ENCODE peak calls at places on chromosomes 6 and 20, in six cellular contexts. R is PC-9, H is neural progenitor cell, M is GM23338, N is MM.1S, F is GM23248. X is an unnamed sample.

GRCh38 chr6:170221753-170222400 is 69.0 kb downstream of the DLL1 start:
- DNase-seq in R (no peak), H (no peak), M (no peak), N (no peak), F (no peak), X (no peak)

GRCh38 chr6:51550243-51550642 is 537.2 kb downstream of the PKHD1 start:
- DNase-seq in R (no peak), H (peak; percentile 44), M (no peak), N (no peak), F (no peak), X (no peak)

GRCh38 chr6:79704200-79704599 is 73.1 kb downstream of the SH3BGRL2 start:
- DNase-seq in R (no peak), H (no peak), M (no peak), N (no peak), F (no peak), X (no peak)

GRCh38 chr20:8361008-8361652 is 229.1 kb downstream of the PLCB1 start:
- DNase-seq in R (no peak), H (no peak), M (no peak), N (no peak), F (peak; percentile 69), X (no peak)

GRCh38 chr20:3471397-3472021 is 691 bp downstream of the ATRN start:
- DNase-seq in R (no peak), H (peak; percentile 25), M (peak; percentile 33), N (no peak), F (peak; percentile 18), X (no peak)

GRCh38 chr6:83430606-83431544 is at the start of gene ME1:
- DNase-seq in R (peak; percentile 90), H (peak; percentile 86), M (peak; percentile 79), N (peak; percentile 81), F (peak; percentile 84), X (peak; percentile 88)

GRCh38 chr6:142811923-142812322 is 133.1 kb downstream of the HIVEP2 start:
- DNase-seq in R (no peak), H (no peak), M (peak; percentile 26), N (no peak), F (no peak), X (no peak)

GRCh38 chr6:44423306-44423705 is 35.8 kb downstream of the CDC5L start:
- DNase-seq in R (no peak), H (no peak), M (no peak), N (no peak), F (no peak), X (no peak)

GRCh38 chr6:162331911-162332310 is 395.7 kb downstream of the PRKN start:
- DNase-seq in R (no peak), H (no peak), M (no peak), N (no peak), F (no peak), X (no peak)

GRCh38 chr6:149560736-149561135 is 5.4 kb upstream of the GINM1 start:
- DNase-seq in R (no peak), H (peak; percentile 34), M (peak; percentile 67), N (no peak), F (peak; percentile 39), X (peak; percentile 38)

GRCh38 chr20:19207541-19207940 is 4.9 kb upstream of the SLC24A3 start:
- DNase-seq in R (no peak), H (no peak), M (peak; percentile 68), N (no peak), F (no peak), X (no peak)

GRCh38 chr20:54172856-54173652 is 732 bp downstream of the CYP24A1 start:
- DNase-seq in R (no peak), H (peak; percentile 73), M (peak; percentile 77), N (no peak), F (peak; percentile 33), X (no peak)

GRCh38 chr6:9316831-9317230 is 881.5 kb upstream of the SLC35B3 start:
- DNase-seq in R (no peak), H (no peak), M (no peak), N (no peak), F (peak; percentile 8), X (no peak)

GRCh38 chr20:13219327-13220193 is 1.5 kb upstream of the ISM1 start:
- DNase-seq in R (no peak), H (peak; percentile 45), M (peak; percentile 61), N (no peak), F (no peak), X (no peak)

GRCh38 chr6:84876723-84877514 is 112.5 kb upstream of the TBX18 start:
- DNase-seq in R (no peak), H (no peak), M (no peak), N (no peak), F (no peak), X (no peak)

GRCh38 chr20:45095753-45096371 is 5.1 kb downstream of the KCNS1 start:
- DNase-seq in R (peak; percentile 65), H (peak; percentile 80), M (peak; percentile 85), N (peak; percentile 71), F (peak; percentile 66), X (peak; percentile 89)

GRCh38 chr6:157209865-157210530 is 113.3 kb downstream of the TMEM242 start:
- DNase-seq in R (no peak), H (no peak), M (no peak), N (no peak), F (no peak), X (no peak)

GRCh38 chr20:36462440-36463211 is 78.7 kb upstream of the MYL9 start:
- DNase-seq in R (no peak), H (peak; percentile 51), M (peak; percentile 54), N (no peak), F (peak; percentile 76), X (peak; percentile 56)
- H3K4me1 ChIP-seq in R (peaks cover 54% of the 10 kb centered on the region), H (peaks cover 35% of the 10 kb centered on the region), M (peaks cover 48% of the 10 kb centered on the region), N (peaks cover 45% of the 10 kb centered on the region), F (peaks cover 43% of the 10 kb centered on the region), X (peaks cover 53% of the 10 kb centered on the region)

GRCh38 chr20:11686900-11687543 is 230.7 kb upstream of the BTBD3 start:
- DNase-seq in R (no peak), H (peak; percentile 50), M (peak; percentile 67), N (no peak), F (peak; percentile 27), X (peak; percentile 25)
- TF ChIP-seq EZH2 in R (no peak), H (peak; percentile 47), M (no peak), N (no peak), F (no peak), X (no peak)

GRCh38 chr6:24868765-24869164 is 67.0 kb downstream of the RIPOR2 start:
- DNase-seq in R (no peak), H (no peak), M (no peak), N (no peak), F (no peak), X (no peak)
- H3F3A ChIP-seq in R (no peaks in the 10 kb centered on the region), H (peaks cover 21% of the 10 kb centered on the region), M (no peaks in the 10 kb centered on the region), N (no peaks in the 10 kb centered on the region), F (no peaks in the 10 kb centered on the region), X (no peaks in the 10 kb centered on the region)

DNA sequence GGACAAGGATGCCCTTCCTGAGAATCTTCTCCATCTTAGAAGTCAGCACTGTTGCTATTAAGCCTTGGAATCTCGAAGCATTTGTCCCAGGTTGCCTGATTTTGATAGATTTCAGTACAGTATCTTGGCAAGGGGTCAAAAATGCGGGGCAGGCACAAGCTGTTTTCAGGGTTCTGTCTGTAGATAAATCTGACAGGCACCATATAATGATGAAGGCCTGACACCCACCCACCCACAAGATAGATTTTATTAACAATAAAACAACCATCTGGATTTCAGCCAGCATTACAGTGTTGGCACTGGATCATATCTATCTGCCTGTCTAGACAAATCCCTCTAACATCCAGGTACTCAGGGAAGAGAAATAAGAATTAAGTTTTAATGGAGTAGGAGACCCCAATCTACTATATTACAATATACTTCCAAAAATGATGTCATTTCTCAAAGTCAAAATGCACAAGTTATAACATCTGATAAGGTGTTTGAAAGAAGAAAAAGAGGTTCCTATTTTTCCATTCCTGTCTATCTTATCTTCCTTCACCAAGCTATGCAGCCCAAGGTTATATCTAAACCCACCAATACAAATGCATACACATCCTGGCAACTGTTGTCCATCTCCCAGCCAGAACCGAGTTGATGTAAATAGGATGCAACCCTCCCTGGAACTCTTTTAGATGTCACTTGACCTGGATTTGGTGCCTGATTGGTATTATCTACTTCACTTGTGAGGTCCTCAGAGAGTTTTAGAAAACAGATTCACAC is 10.7 kb downstream of the NEDD9 start:
- DNase-seq in R (no peak), H (no peak), M (no peak), N (no peak), F (no peak), X (no peak)
- H3K4me1 ChIP-seq in R (no peaks in the 10 kb centered on the region), H (peaks cover 10% of the 10 kb centered on the region), M (peaks cover 17% of the 10 kb centered on the region), N (no peaks in the 10 kb centered on the region), F (peaks cover 13% of the 10 kb centered on the region), X (peaks cover 45% of the 10 kb centered on the region)

GRCh38 chr20:25062841-25063240 is 4.9 kb upstream of the ACSS1 start:
- DNase-seq in R (no peak), H (no peak), M (no peak), N (no peak), F (no peak), X (no peak)

GRCh38 chr20:25061821-25062530 is 4.0 kb upstream of the ACSS1 start:
- DNase-seq in R (no peak), H (no peak), M (no peak), N (no peak), F (no peak), X (no peak)

GRCh38 chr20:25059487-25059820 is 1.5 kb upstream of the ACSS1 start:
- DNase-seq in R (no peak), H (no peak), M (no peak), N (no peak), F (no peak), X (no peak)

GRCh38 chr20:25059866-25060465 is 2.0 kb upstream of the ACSS1 start:
- DNase-seq in R (no peak), H (no peak), M (no peak), N (no peak), F (no peak), X (peak; percentile 13)

DNA sequence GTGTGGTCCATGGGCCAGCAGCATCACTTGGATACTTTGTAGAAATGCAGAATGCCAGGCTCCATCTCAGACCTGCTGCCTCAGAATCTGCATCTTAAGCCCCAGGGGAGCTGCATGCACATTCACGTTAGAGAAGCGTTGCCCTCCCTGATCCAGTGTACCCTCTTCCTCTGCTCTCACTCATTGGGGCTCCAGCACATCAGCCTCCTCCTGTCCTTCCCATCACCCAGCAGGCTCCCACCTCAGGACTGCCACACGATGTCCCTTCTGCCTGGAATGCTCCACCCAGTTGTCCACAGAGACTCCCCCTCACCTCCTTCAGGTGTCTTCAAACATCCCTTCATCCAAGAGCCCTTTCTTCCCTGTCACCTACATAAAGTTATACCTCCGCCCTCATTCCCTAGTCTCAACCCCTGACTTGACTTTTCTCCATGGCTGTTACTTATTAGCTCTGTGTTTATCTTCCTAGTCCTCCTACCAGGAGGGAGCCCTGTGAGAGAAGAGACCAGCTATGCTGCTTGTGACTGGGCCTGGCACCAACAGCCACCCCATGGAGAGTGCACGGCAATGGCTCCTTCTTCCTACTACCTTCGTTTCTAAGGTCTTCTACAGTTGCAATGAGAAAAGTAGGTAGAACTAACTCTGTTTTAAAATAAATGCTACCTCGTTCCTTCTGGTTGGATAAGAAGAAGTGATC is 3.3 kb upstream of the ACSS1 start:
- DNase-seq in R (no peak), H (no peak), M (no peak), N (no peak), F (no peak), X (no peak)
- TF ChIP-seq EZH2 in R (no peak), H (no peak), M (no peak), N (no peak), F (no peak), X (no peak)

X was measured in PC-3.